ENCODE peak calls at places on chromosomes 6 and 20, in four cellular contexts. One of them, this sample, is unnamed.

GRCh38 chr6:40328376-40328987 is 258.7 kb downstream of the LRFN2 start:
- DNase-seq in prostate gland: peak
- DNase-seq in mucosa of descending colon: peak
- DNase-seq in CD8-positive, alpha-beta T cell: no peak
- DNase-seq in this sample: no peak

GRCh38 chr6:147947521-147947920 is 395.1 kb upstream of the SASH1 start:
- DNase-seq in prostate gland: peak
- DNase-seq in mucosa of descending colon: no peak
- DNase-seq in CD8-positive, alpha-beta T cell: no peak
- DNase-seq in this sample: no peak

GRCh38 chr6:81668615-81669047 is 83.8 kb downstream of the TENT5A start:
- DNase-seq in prostate gland: no peak
- DNase-seq in mucosa of descending colon: no peak
- DNase-seq in CD8-positive, alpha-beta T cell: no peak
- DNase-seq in this sample: no peak

GRCh38 chr6:35085359-35086281 is 55.5 kb downstream of the TCP11 start:
- DNase-seq in prostate gland: no peak
- DNase-seq in mucosa of descending colon: no peak
- DNase-seq in CD8-positive, alpha-beta T cell: no peak
- DNase-seq in this sample: no peak

GRCh38 chr20:17202668-17203067 is 24.2 kb upstream of the PCSK2 start:
- DNase-seq in prostate gland: no peak
- DNase-seq in mucosa of descending colon: no peak
- DNase-seq in CD8-positive, alpha-beta T cell: no peak
- DNase-seq in this sample: no peak

GRCh38 chr6:7432391-7433207 is 43.0 kb downstream of the RIOK1 start:
- DNase-seq in prostate gland: no peak
- DNase-seq in mucosa of descending colon: no peak
- DNase-seq in CD8-positive, alpha-beta T cell: no peak
- DNase-seq in this sample: no peak

GRCh38 chr20:39611901-39612300 is 649.8 kb downstream of the DHX35 start:
- DNase-seq in prostate gland: no peak
- DNase-seq in mucosa of descending colon: no peak
- DNase-seq in CD8-positive, alpha-beta T cell: no peak
- DNase-seq in this sample: no peak

GRCh38 chr6:119096683-119097310 is 18.3 kb upstream of the FAM184A start:
- DNase-seq in prostate gland: peak
- DNase-seq in mucosa of descending colon: peak
- DNase-seq in CD8-positive, alpha-beta T cell: no peak
- DNase-seq in this sample: peak

GRCh38 chr6:3022765-3023662 is 23.3 kb downstream of the NQO2 start:
- DNase-seq in prostate gland: no peak
- DNase-seq in mucosa of descending colon: peak
- DNase-seq in CD8-positive, alpha-beta T cell: no peak
- DNase-seq in this sample: peak

GRCh38 chr20:62740286-62741141 is 31.9 kb downstream of the NTSR1 start:
- DNase-seq in prostate gland: no peak
- DNase-seq in mucosa of descending colon: peak
- DNase-seq in CD8-positive, alpha-beta T cell: peak
- DNase-seq in this sample: peak

GRCh38 chr6:44166591-44167184 is 8.1 kb downstream of the CAPN11 start:
- DNase-seq in prostate gland: no peak
- DNase-seq in mucosa of descending colon: no peak
- DNase-seq in CD8-positive, alpha-beta T cell: no peak
- DNase-seq in this sample: no peak

GRCh38 chr6:33676416-33677152 is 34.9 kb downstream of the UQCC2 start:
- DNase-seq in prostate gland: no peak
- DNase-seq in mucosa of descending colon: no peak
- DNase-seq in CD8-positive, alpha-beta T cell: no peak
- DNase-seq in this sample: no peak

GRCh38 chr6:117506180-117506835 is 23.8 kb downstream of the DCBLD1 start:
- DNase-seq in prostate gland: no peak
- DNase-seq in mucosa of descending colon: no peak
- DNase-seq in CD8-positive, alpha-beta T cell: no peak
- DNase-seq in this sample: no peak

GRCh38 chr6:28856617-28857000 is 67.2 kb downstream of the TRIM27 start:
- DNase-seq in prostate gland: no peak
- DNase-seq in mucosa of descending colon: no peak
- DNase-seq in CD8-positive, alpha-beta T cell: no peak
- DNase-seq in this sample: no peak

GRCh38 chr6:148304976-148305375 is 37.7 kb upstream of the SASH1 start:
- DNase-seq in prostate gland: no peak
- DNase-seq in mucosa of descending colon: no peak
- DNase-seq in CD8-positive, alpha-beta T cell: no peak
- DNase-seq in this sample: no peak

GRCh38 chr6:96542702-96543101 is 20.2 kb upstream of the FHL5 start:
- DNase-seq in prostate gland: no peak
- DNase-seq in mucosa of descending colon: no peak
- DNase-seq in CD8-positive, alpha-beta T cell: no peak
- DNase-seq in this sample: no peak

GRCh38 chr20:43293068-43293786 is 103.5 kb upstream of the PTPRT start:
- DNase-seq in prostate gland: no peak
- DNase-seq in mucosa of descending colon: no peak
- DNase-seq in CD8-positive, alpha-beta T cell: no peak
- DNase-seq in this sample: no peak

GRCh38 chr6:53312355-53312754 is 36.4 kb downstream of the ELOVL5 start:
- DNase-seq in prostate gland: no peak
- DNase-seq in mucosa of descending colon: no peak
- DNase-seq in CD8-positive, alpha-beta T cell: no peak
- DNase-seq in this sample: no peak

GRCh38 chr20:49785149-49785850 is 27.3 kb upstream of the SLC9A8 start:
- DNase-seq in prostate gland: no peak
- DNase-seq in mucosa of descending colon: no peak
- DNase-seq in CD8-positive, alpha-beta T cell: no peak
- DNase-seq in this sample: no peak

GRCh38 chr20:49785851-49786174 is 26.8 kb upstream of the SLC9A8 start:
- DNase-seq in prostate gland: no peak
- DNase-seq in mucosa of descending colon: peak
- DNase-seq in CD8-positive, alpha-beta T cell: no peak
- DNase-seq in this sample: no peak

GRCh38 chr20:49787371-49788357 is 25.0 kb upstream of the SLC9A8 start:
- DNase-seq in prostate gland: no peak
- DNase-seq in mucosa of descending colon: no peak
- DNase-seq in CD8-positive, alpha-beta T cell: no peak
- DNase-seq in this sample: no peak

GRCh38 chr20:49786671-49787370 is 25.8 kb upstream of the SLC9A8 start:
- DNase-seq in prostate gland: no peak
- DNase-seq in mucosa of descending colon: no peak
- DNase-seq in CD8-positive, alpha-beta T cell: no peak
- DNase-seq in this sample: no peak

GRCh38 chr20:49786226-49786625 is 26.4 kb upstream of the SLC9A8 start:
- DNase-seq in prostate gland: no peak
- DNase-seq in mucosa of descending colon: no peak
- DNase-seq in CD8-positive, alpha-beta T cell: no peak
- DNase-seq in this sample: no peak
- H3K4me3 ChIP-seq in prostate gland: no peak
- H3K4me3 ChIP-seq in mucosa of descending colon: no peak
- H3K4me3 ChIP-seq in CD8-positive, alpha-beta T cell: no peak
- H3K4me3 ChIP-seq in this sample: no peak

GRCh38 chr20:41247523-41248370 is 69.8 kb downstream of the ZHX3 start:
- DNase-seq in prostate gland: no peak
- DNase-seq in mucosa of descending colon: no peak
- DNase-seq in CD8-positive, alpha-beta T cell: no peak
- DNase-seq in this sample: no peak

GRCh38 chr20:41245086-41245707 is 72.3 kb downstream of the ZHX3 start:
- DNase-seq in prostate gland: no peak
- DNase-seq in mucosa of descending colon: no peak
- DNase-seq in CD8-positive, alpha-beta T cell: no peak
- DNase-seq in this sample: no peak

GRCh38 chr20:41249371-41249770 is 68.2 kb downstream of the ZHX3 start:
- DNase-seq in prostate gland: peak
- DNase-seq in mucosa of descending colon: peak
- DNase-seq in CD8-positive, alpha-beta T cell: no peak
- DNase-seq in this sample: no peak

GRCh38 chr20:41249781-41250281 is 67.7 kb downstream of the ZHX3 start:
- DNase-seq in prostate gland: no peak
- DNase-seq in mucosa of descending colon: no peak
- DNase-seq in CD8-positive, alpha-beta T cell: no peak
- DNase-seq in this sample: no peak

GRCh38 chr20:41248371-41249024 is 69.0 kb downstream of the ZHX3 start:
- DNase-seq in prostate gland: peak
- DNase-seq in mucosa of descending colon: no peak
- DNase-seq in CD8-positive, alpha-beta T cell: no peak
- DNase-seq in this sample: no peak
- H3K4me3 ChIP-seq in prostate gland: no peak
- H3K4me3 ChIP-seq in mucosa of descending colon: no peak
- H3K4me3 ChIP-seq in CD8-positive, alpha-beta T cell: no peak
- H3K4me3 ChIP-seq in this sample: no peak

GRCh38 chr6:166009385-166010031 is 158.1 kb downstream of the TBXT start:
- DNase-seq in prostate gland: no peak
- DNase-seq in mucosa of descending colon: no peak
- DNase-seq in CD8-positive, alpha-beta T cell: no peak
- DNase-seq in this sample: no peak

GRCh38 chr6:166006593-166007301 is 160.9 kb downstream of the TBXT start:
- DNase-seq in prostate gland: no peak
- DNase-seq in mucosa of descending colon: no peak
- DNase-seq in CD8-positive, alpha-beta T cell: no peak
- DNase-seq in this sample: no peak

GRCh38 chr6:166005846-166006592 is 161.6 kb downstream of the TBXT start:
- DNase-seq in prostate gland: no peak
- DNase-seq in mucosa of descending colon: peak
- DNase-seq in CD8-positive, alpha-beta T cell: no peak
- DNase-seq in this sample: no peak

GRCh38 chr6:166008441-166009369 is 158.9 kb downstream of the TBXT start:
- DNase-seq in prostate gland: no peak
- DNase-seq in mucosa of descending colon: no peak
- DNase-seq in CD8-positive, alpha-beta T cell: no peak
- DNase-seq in this sample: no peak

GRCh38 chr6:166007349-166008263 is 160.0 kb downstream of the TBXT start:
- DNase-seq in prostate gland: no peak
- DNase-seq in mucosa of descending colon: peak
- DNase-seq in CD8-positive, alpha-beta T cell: no peak
- DNase-seq in this sample: no peak
- H3K4me3 ChIP-seq in prostate gland: no peak
- H3K4me3 ChIP-seq in mucosa of descending colon: no peak
- H3K4me3 ChIP-seq in CD8-positive, alpha-beta T cell: no peak
- H3K4me3 ChIP-seq in this sample: no peak

GRCh38 chr20:50226093-50226974 is 35.7 kb downstream of the CEBPB start:
- DNase-seq in prostate gland: no peak
- DNase-seq in mucosa of descending colon: no peak
- DNase-seq in CD8-positive, alpha-beta T cell: no peak
- DNase-seq in this sample: peak

GRCh38 chr20:50223321-50223995 is 32.8 kb downstream of the CEBPB start:
- DNase-seq in prostate gland: no peak
- DNase-seq in mucosa of descending colon: no peak
- DNase-seq in CD8-positive, alpha-beta T cell: no peak
- DNase-seq in this sample: no peak

GRCh38 chr20:50224553-50225255 is 34.1 kb downstream of the CEBPB start:
- DNase-seq in prostate gland: no peak
- DNase-seq in mucosa of descending colon: peak
- DNase-seq in CD8-positive, alpha-beta T cell: no peak
- DNase-seq in this sample: no peak

GRCh38 chr20:50222568-50223320 is 32.1 kb downstream of the CEBPB start:
- DNase-seq in prostate gland: no peak
- DNase-seq in mucosa of descending colon: no peak
- DNase-seq in CD8-positive, alpha-beta T cell: no peak
- DNase-seq in this sample: no peak

GRCh38 chr20:50224052-50224451 is 33.4 kb downstream of the CEBPB start:
- DNase-seq in prostate gland: no peak
- DNase-seq in mucosa of descending colon: no peak
- DNase-seq in CD8-positive, alpha-beta T cell: no peak
- DNase-seq in this sample: no peak
- H3K4me3 ChIP-seq in prostate gland: no peak
- H3K4me3 ChIP-seq in mucosa of descending colon: no peak
- H3K4me3 ChIP-seq in CD8-positive, alpha-beta T cell: no peak
- H3K4me3 ChIP-seq in this sample: no peak

This sample was measured in left lung.